ENCODE peak calls at places on chromosomes 11 and 22, in seven cellular contexts. B is fibroblast of mammary gland; O is CD4-positive, alpha-beta T cell; V is GM12891; M is EH; T is colonic mucosa; D is naive thymus-derived CD4-positive, alpha-beta T cell. C is an unnamed sample.

GRCh38 chr11:457071-457760 is 7.1 kb downstream of the PTDSS2 start:
- DNase-seq in D (no peak), M (no peak), V (no peak), B (no peak), O (no peak), T (no peak), C (no peak)

GRCh38 chr22:42269407-42270177 is 861 bp downstream of the TCF20 start:
- DNase-seq in M (peak), T (peak), O (peak), V (peak), D (peak), B (no peak), C (peak)

GRCh38 chr11:70191495-70192140 is 11.5 kb upstream of the FADD start:
- DNase-seq in M (peak), T (peak), D (peak), B (peak), V (peak), O (peak), C (no peak)

GRCh38 chr22:23749747-23750373 is 1.1 kb downstream of the ZNF70 start:
- DNase-seq in B (no peak), D (no peak), V (no peak), T (no peak), M (no peak), O (no peak), C (no peak)

GRCh38 chr11:83257638-83258229 is 28.4 kb downstream of the CCDC90B start:
- DNase-seq in B (peak), D (no peak), O (no peak), T (no peak), M (peak), V (no peak), C (no peak)

GRCh38 chr11:77819921-77820564 is 479 bp downstream of the RSF1 start:
- DNase-seq in B (peak), V (peak), D (no peak), M (peak), T (peak), O (peak), C (peak)

GRCh38 chr11:94762208-94762607 is 5.9 kb upstream of the AMOTL1 start:
- DNase-seq in B (no peak), T (no peak), O (no peak), D (no peak), V (no peak), M (peak), C (no peak)

GRCh38 chr11:11519184-11519583 is 102.6 kb downstream of the GALNT18 start:
- DNase-seq in T (no peak), M (no peak), V (no peak), O (no peak), D (no peak), B (no peak), C (no peak)

GRCh38 chr22:44335903-44336803 is 23.4 kb upstream of the SHISAL1 start:
- DNase-seq in D (no peak), B (no peak), V (no peak), O (no peak), M (no peak), T (no peak), C (no peak)

GRCh38 chr11:134579709-134580634 is 167.9 kb upstream of the B3GAT1 start:
- DNase-seq in O (no peak), V (no peak), B (no peak), D (no peak), M (no peak), T (no peak), C (no peak)

GRCh38 chr22:45542001-45542520 is 39.4 kb downstream of the FBLN1 start:
- DNase-seq in B (no peak), D (no peak), V (no peak), O (no peak), M (no peak), T (no peak), C (no peak)

GRCh38 chr22:35425971-35426800 is 26.2 kb downstream of the MCM5 start:
- DNase-seq in M (peak), D (no peak), B (no peak), T (no peak), O (no peak), V (no peak), C (no peak)

GRCh38 chr11:122138759-122139594 is 23.0 kb upstream of the BLID start:
- DNase-seq in B (no peak), T (no peak), M (peak), O (no peak), D (no peak), V (no peak), C (no peak)

GRCh38 chr22:46826438-46826837 is 64.0 kb downstream of the TBC1D22A start:
- DNase-seq in D (no peak), M (no peak), V (no peak), T (no peak), O (no peak), B (no peak), C (no peak)

GRCh38 chr11:8586805-8587204 is 7.2 kb downstream of the STK33 start:
- DNase-seq in D (no peak), T (no peak), V (no peak), M (peak), B (no peak), O (no peak), C (no peak)

GRCh38 chr11:130675456-130675855 is 227.0 kb downstream of the ADAMTS15 start:
- DNase-seq in D (no peak), M (peak), B (peak), T (no peak), V (no peak), O (no peak), C (no peak)